ENCODE peak calls at places on chromosomes 16 and 17, in seven cellular contexts. Y is adrenal gland, B is pancreas, P is choroid plexus epithelial cell, C is breast epithelium, W is PC-3, K is PC-9. A is an unnamed sample.

GRCh38 chr16:70250748-70251650 is 741 bp downstream of the EXOSC6 start:
- DNase-seq in B (peak), C (no peak), P (peak), Y (peak), W (peak), K (no peak), A (no peak)

GRCh38 chr16:83418565-83418964 is 389.2 kb upstream of the HSBP1 start:
- DNase-seq in K (no peak), W (no peak), C (no peak), P (no peak), B (no peak), Y (no peak), A (no peak)

GRCh38 chr16:71883193-71883848 is 661 bp downstream of the ZNF821 start:
- DNase-seq in P (peak), K (peak), W (peak), B (peak), Y (no peak), C (no peak), A (peak)

GRCh38 chr16:16996830-16997229 is 473.9 kb downstream of the XYLT1 start:
- DNase-seq in Y (no peak), C (no peak), K (no peak), W (no peak), P (no peak), B (no peak), A (no peak)

GRCh38 chr17:13001991-13002615 is 15.7 kb downstream of the ELAC2 start:
- DNase-seq in B (no peak), K (no peak), P (no peak), C (peak), W (no peak), Y (no peak), A (no peak)

GRCh38 chr17:76265624-76266243 is 586 bp downstream of the UBALD2 start:
- DNase-seq in B (peak), K (no peak), P (peak), C (no peak), Y (no peak), W (peak), A (no peak)

GRCh38 chr17:69268442-69269068 is 39.9 kb upstream of the ABCA10 start:
- DNase-seq in P (peak), Y (no peak), K (peak), C (no peak), W (peak), B (no peak), A (no peak)

GRCh38 chr17:27327871-27328270 is 34.0 kb downstream of the WSB1 start:
- DNase-seq in B (no peak), C (no peak), Y (no peak), P (peak), W (no peak), K (no peak), A (no peak)

GRCh38 chr17:38743556-38744171 is 4.5 kb downstream of the PCGF2 start:
- DNase-seq in W (no peak), P (no peak), Y (peak), B (no peak), C (no peak), K (no peak), A (no peak)

GRCh38 chr17:62807812-62808575 is at the start of gene MARCHF10:
- DNase-seq in B (peak), P (no peak), K (peak), Y (peak), C (no peak), W (peak), A (no peak)

GRCh38 chr16:11390573-11391495 is 45.6 kb downstream of the RMI2 start:
- DNase-seq in Y (no peak), B (peak), K (no peak), W (no peak), P (no peak), C (no peak), A (no peak)

GRCh38 chr17:43399839-43400328 is 1.1 kb downstream of the ARL4D start:
- DNase-seq in B (no peak), W (no peak), C (peak), Y (no peak), K (no peak), P (no peak), A (no peak)

GRCh38 chr17:64172510-64172909 is 42.6 kb upstream of the ERN1 start:
- DNase-seq in B (no peak), P (no peak), K (no peak), W (no peak), Y (peak), C (no peak), A (no peak)

GRCh38 chr16:12833939-12834338 is 30.3 kb upstream of the CPPED1 start:
- DNase-seq in P (no peak), B (no peak), Y (peak), W (peak), C (no peak), K (peak), A (no peak)

GRCh38 chr17:74815067-74815466 is 38.9 kb upstream of the NAT9 start:
- DNase-seq in C (no peak), W (no peak), Y (no peak), B (no peak), P (no peak), K (no peak), A (no peak)

GRCh38 chr17:81340606-81341346 is 45.7 kb upstream of the SLC38A10 start:
- DNase-seq in P (peak), K (no peak), Y (peak), C (no peak), B (peak), W (peak), A (no peak)

GRCh38 chr17:48037036-48037881 is at the start of gene COPZ2:
- DNase-seq in P (peak), Y (peak), C (peak), B (peak), K (no peak), W (no peak), A (no peak)

GRCh38 chr17:37392024-37392590 is 14.5 kb downstream of the ACACA start:
- DNase-seq in C (no peak), K (peak), P (peak), W (peak), B (no peak), Y (no peak), A (no peak)

GRCh38 chr17:72254808-72255449 is 134.1 kb downstream of the SOX9 start:
- DNase-seq in P (no peak), K (no peak), Y (no peak), W (peak), C (no peak), B (no peak), A (no peak)

GRCh38 chr17:40872416-40872815 is 5.4 kb upstream of the KRT12 start:
- DNase-seq in K (no peak), B (no peak), P (no peak), Y (no peak), W (no peak), C (no peak), A (no peak)

GRCh38 chr16:23863511-23864422 is 28.0 kb downstream of the PRKCB start:
- DNase-seq in C (no peak), P (no peak), W (no peak), B (no peak), Y (no peak), K (no peak), A (no peak)

GRCh38 chr17:9332164-9332527 is 243.5 kb downstream of the STX8 start:
- DNase-seq in Y (no peak), K (no peak), P (no peak), C (no peak), W (no peak), B (no peak), A (no peak)

GRCh38 chr16:46763147-46763546 is 15.0 kb upstream of the MYLK3 start:
- DNase-seq in K (no peak), C (no peak), P (no peak), B (no peak), W (no peak), Y (peak), A (no peak)

GRCh38 chr16:66081967-66082366 is 284.5 kb upstream of the CDH5 start:
- DNase-seq in B (no peak), C (no peak), P (peak), K (peak), W (peak), Y (no peak), A (no peak)

GRCh38 chr16:86657972-86658371 is 79.6 kb downstream of the FOXL1 start:
- DNase-seq in C (no peak), K (no peak), Y (no peak), P (no peak), W (no peak), B (no peak), A (no peak)

GRCh38 chr16:79993810-79994209 is 393.3 kb upstream of the MAF start:
- DNase-seq in Y (no peak), C (no peak), P (no peak), W (no peak), K (no peak), B (no peak), A (no peak)

GRCh38 chr17:75542184-75542583 is 16.7 kb downstream of the LLGL2 start:
- DNase-seq in K (no peak), W (no peak), Y (no peak), B (no peak), P (no peak), C (no peak), A (no peak)

GRCh38 chr17:60137731-60138130 is 12.0 kb upstream of the CA4 start:
- DNase-seq in W (no peak), K (no peak), C (no peak), Y (no peak), P (no peak), B (peak), A (no peak)

GRCh38 chr17:19357351-19358140 is 5.0 kb downstream of the B9D1 start:
- DNase-seq in Y (no peak), K (no peak), P (no peak), C (no peak), W (no peak), B (peak), A (no peak)

GRCh38 chr16:58027341-58028167 is 2.0 kb downstream of the MMP15 start:
- DNase-seq in P (peak), B (peak), Y (peak), C (no peak), K (peak), W (peak), A (no peak)

GRCh38 chr16:23207485-23207884 is 24.9 kb downstream of the SCNN1G start:
- DNase-seq in W (no peak), K (no peak), C (no peak), Y (no peak), P (no peak), B (no peak), A (peak)

GRCh38 chr17:19410875-19411291 is at the start of gene RNF112:
- DNase-seq in K (no peak), W (no peak), Y (peak), B (no peak), C (no peak), P (peak), A (no peak)

GRCh38 chr17:48579738-48580543 is 1.8 kb upstream of the HOXB4 start:
- DNase-seq in P (no peak), C (no peak), Y (no peak), K (no peak), B (no peak), W (no peak), A (no peak)

GRCh38 chr17:54404259-54404658 is 496.4 kb upstream of the TOM1L1 start:
- DNase-seq in B (no peak), K (peak), P (no peak), Y (no peak), C (no peak), W (no peak), A (no peak)

GRCh38 chr17:43952351-43952723 is 1.4 kb downstream of the PYY start:
- DNase-seq in P (no peak), W (no peak), K (no peak), Y (no peak), C (no peak), B (no peak), A (no peak)

DNA sequence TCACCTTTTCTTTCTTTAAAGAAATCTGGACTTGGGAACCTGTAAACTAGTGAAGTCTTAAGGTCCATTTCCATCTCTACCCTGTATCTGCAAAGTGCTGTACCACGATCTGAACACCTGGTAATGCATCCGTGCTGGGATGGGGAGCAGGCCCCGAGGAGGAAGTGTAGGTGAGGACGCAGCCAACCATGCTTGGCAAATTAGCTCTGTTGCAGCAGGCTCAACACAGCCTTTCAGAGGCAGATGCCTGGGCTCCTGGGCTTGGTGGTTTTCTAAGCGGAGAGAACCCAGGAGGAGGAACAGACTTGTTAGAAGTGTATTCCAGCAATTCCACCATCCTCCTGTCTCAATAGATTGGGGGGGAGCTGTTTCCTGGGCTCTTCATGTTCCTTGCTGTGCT is 5.5 kb downstream of the AFMID start:
- DNase-seq in B (no peak), Y (no peak), C (no peak), K (no peak), W (no peak), P (no peak), A (no peak)
- TF ChIP-seq CTCF in B (no peak), Y (no peak), C (no peak), K (no peak), W (no peak), P (no peak), A (no peak)

DNA sequence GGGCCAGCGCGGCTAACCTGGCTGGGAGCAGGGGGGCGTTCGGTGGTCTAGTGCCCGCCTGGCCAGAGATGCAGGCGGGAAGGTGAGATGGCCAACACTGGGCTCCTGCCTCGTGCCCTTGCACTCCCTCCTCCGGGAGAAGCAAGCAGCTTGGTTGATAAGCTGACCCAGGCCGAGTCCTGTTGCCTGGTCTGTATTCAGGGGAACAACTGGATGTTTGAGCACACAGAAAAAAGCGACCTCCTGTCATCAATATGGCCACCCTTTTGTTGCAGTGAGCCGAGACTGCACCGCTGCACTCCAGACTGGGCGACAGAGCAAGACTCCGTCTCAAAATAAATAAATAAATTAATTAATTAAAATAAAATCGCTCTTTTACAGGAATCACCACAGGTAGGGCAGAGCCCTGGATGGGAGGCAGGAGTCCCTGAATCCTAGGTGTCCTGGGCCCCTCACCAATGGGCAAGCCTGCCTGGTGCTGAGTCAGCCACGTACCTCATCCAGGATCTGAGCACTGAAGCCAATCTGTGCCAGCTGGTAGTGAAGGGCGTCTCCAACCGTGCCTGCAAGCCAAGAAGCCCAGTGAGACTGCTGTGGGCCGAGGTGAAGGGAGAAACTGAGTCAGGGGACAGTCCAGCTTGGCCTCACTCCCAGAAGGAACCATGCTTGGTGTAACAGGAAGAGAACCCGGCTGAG is 31.8 kb downstream of the HASPIN start:
- DNase-seq in K (no peak), Y (no peak), C (no peak), W (no peak), B (no peak), P (no peak), A (no peak)
- H3K4me3 ChIP-seq in K (peak), Y (no peak), C (peak), W (peak), B (peak), P (no peak), A (peak)

GRCh38 chr17:51630101-51630671 is 369.8 kb downstream of the UTP18 start:
- DNase-seq in W (no peak), P (no peak), Y (no peak), B (no peak), K (no peak), C (no peak), A (no peak)
- TF ChIP-seq CTCF in W (no peak), P (no peak), Y (no peak), B (no peak), K (no peak), C (no peak), A (no peak)

GRCh38 chr17:2363318-2363717 is 26.0 kb downstream of the SGSM2 start:
- DNase-seq in P (no peak), B (no peak), Y (no peak), C (no peak), K (no peak), W (no peak), A (no peak)

GRCh38 chr17:2362881-2363280 is 25.6 kb downstream of the SGSM2 start:
- DNase-seq in P (no peak), Y (no peak), W (no peak), C (no peak), K (no peak), B (no peak), A (no peak)

GRCh38 chr17:2362416-2362815 is 25.1 kb downstream of the SGSM2 start:
- DNase-seq in C (no peak), W (no peak), K (no peak), Y (no peak), P (no peak), B (no peak), A (no peak)

GRCh38 chr17:2362016-2362415 is 24.7 kb downstream of the SGSM2 start:
- DNase-seq in W (no peak), K (no peak), Y (no peak), B (no peak), C (no peak), P (no peak), A (no peak)

DNA sequence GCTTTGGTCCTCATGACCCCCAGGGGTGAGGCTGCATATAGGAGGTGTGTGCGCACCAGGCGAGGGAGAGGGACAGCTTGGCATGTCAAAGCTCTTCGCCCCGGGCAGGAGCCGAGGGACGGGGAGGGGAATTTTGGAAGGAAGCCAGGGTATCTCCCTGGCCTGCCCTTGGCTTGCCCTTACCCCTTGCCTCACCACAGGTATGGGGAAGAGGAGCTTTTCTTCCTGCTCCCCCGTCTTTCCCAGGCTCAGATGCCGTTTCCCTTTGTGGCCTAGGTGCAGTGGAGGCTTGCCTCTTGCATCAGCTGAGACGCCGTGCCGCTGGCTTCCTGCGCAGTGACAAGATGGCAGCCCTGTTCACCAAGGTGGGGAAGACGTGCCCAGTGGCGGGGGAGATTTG is 24.1 kb downstream of the SGSM2 start:
- DNase-seq in C (no peak), Y (no peak), K (peak), P (no peak), B (no peak), W (no peak), A (no peak)
- H3K4me3 ChIP-seq in C (no peak), Y (no peak), K (no peak), P (no peak), B (no peak), W (no peak), A (no peak)

GRCh38 chr17:67323445-67323844 is 42.9 kb downstream of the PSMD12 start:
- DNase-seq in Y (peak), W (no peak), B (no peak), C (no peak), P (no peak), K (no peak), A (no peak)
- TF ChIP-seq CTCF in Y (no peak), W (no peak), B (no peak), C (no peak), P (no peak), K (no peak), A (no peak)